ENCODE peak calls at places on chromosome 22, in five cellular contexts. I is lung, Q is uterus, G is tibial artery, F is tibial nerve. U is an unnamed sample.

GRCh38 chr22:31818481-31819392 is 64.9 kb downstream of the DEPDC5 start:
- DNase-seq in I (no peak), Q (no peak), G (no peak), F (no peak), U (peak; percentile 52)

GRCh38 chr22:47787501-47788227 is 1025.2 kb downstream of the TBC1D22A start:
- DNase-seq in I (peak; percentile 17), Q (no peak), G (no peak), F (no peak), U (no peak)

GRCh38 chr22:38649841-38650522 is 6.2 kb downstream of the FAM227A start:
- DNase-seq in I (no peak), Q (no peak), G (no peak), F (no peak), U (no peak)

GRCh38 chr22:47835726-47836125 is 1073.3 kb downstream of the TBC1D22A start:
- DNase-seq in I (no peak), Q (no peak), G (no peak), F (no peak), U (peak; percentile 84)

GRCh38 chr22:23760056-23760455 is 2.7 kb upstream of the C22orf15 start:
- DNase-seq in I (no peak), Q (no peak), G (no peak), F (no peak), U (no peak)

GRCh38 chr22:38490915-38491314 is 15.2 kb downstream of the DDX17 start:
- DNase-seq in I (peak; percentile 55), Q (peak; percentile 68), G (peak; percentile 80), F (peak; percentile 80), U (peak; percentile 49)

GRCh38 chr22:19663286-19663815 is 51.0 kb upstream of the SEPTIN5 start:
- DNase-seq in I (no peak), Q (no peak), G (peak; percentile 74), F (peak; percentile 13), U (peak; percentile 83)

GRCh38 chr22:23315341-23315917 is 135.1 kb downstream of the BCR start:
- DNase-seq in I (no peak), Q (peak; percentile 41), G (peak; percentile 72), F (peak; percentile 71), U (peak; percentile 76)

GRCh38 chr22:46007848-46008261 is 30.9 kb upstream of the WNT7B start:
- DNase-seq in I (peak; percentile 67), Q (peak; percentile 91), G (peak; percentile 96), F (peak; percentile 74), U (peak; percentile 92)

GRCh38 chr22:21942407-21942895 is 10.2 kb downstream of the PPM1F start:
- DNase-seq in I (peak; percentile 72), Q (peak; percentile 79), G (peak; percentile 84), F (peak; percentile 52), U (peak; percentile 91)
- H3K4me3 ChIP-seq in I (no peak overlapping the region), Q (no peak overlapping the region), G (no peak overlapping the region), F (peak overlapping the region; percentile 6), U (no peak overlapping the region)

DNA sequence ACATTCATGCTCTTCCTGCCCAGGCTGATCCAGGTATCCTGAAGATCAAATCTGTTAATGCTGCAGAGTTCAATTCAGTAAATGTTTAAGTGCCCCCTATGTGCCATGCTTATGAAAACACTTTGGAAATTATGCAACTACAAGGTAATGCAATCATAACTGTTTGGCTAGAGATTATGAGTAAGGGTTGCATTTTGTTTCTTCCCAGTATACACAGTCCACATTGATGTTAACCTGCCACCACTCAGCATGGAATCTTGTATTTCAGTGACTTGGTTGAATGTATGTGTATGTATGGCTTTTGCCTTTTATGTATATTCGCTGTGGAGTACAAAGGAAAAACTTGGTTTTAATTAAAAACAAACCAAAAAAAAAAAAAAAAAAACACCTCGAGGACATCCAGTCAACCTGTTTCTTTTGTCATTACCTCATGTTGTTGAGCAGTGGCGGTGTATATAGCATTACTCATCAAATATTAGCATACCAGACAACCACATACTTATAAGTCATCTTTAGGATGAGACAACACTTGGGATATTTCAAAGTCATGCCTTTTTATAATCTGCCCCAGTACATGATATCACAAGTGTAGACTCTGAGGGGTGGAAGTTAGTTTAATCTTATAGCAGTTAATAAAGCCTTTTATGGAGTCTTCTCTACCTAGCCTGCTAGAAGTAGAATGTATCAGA is 86.1 kb upstream of the HORMAD2 start:
- DNase-seq in I (no peak), Q (no peak), G (no peak), F (no peak), U (peak; percentile 76)
- TF ChIP-seq CTCF in I (no peak), Q (no peak), G (no peak), F (no peak), U (no peak)

GRCh38 chr22:27299181-27300085 is 502.1 kb downstream of the MN1 start:
- DNase-seq in I (no peak), Q (peak; percentile 32), G (no peak), F (no peak), U (peak; percentile 26)
- H3K4me3 ChIP-seq in I (no peak overlapping the region), Q (peak overlapping the region; percentile 15), G (no peak overlapping the region), F (peak overlapping the region; percentile 27), U (peak overlapping the region; percentile 6)

GRCh38 chr22:50310209-50310722 is 2.8 kb upstream of the PLXNB2 start:
- DNase-seq in I (peak; percentile 82), Q (no peak), G (no peak), F (no peak), U (no peak)
- TF ChIP-seq CTCF in I (no peak), Q (no peak), G (no peak), F (no peak), U (no peak)

U was measured in astrocyte of the spinal cord.